ENCODE peak calls at places on chromosomes 6 and 20, in six cellular contexts. One of them, this sample, is unnamed.

GRCh38 chr6:117548797-117549301 is 53.5 kb downstream of the GOPC start:
- DNase-seq in IMR-90: peak; percentile 73
- DNase-seq in CD4-positive, CD25-positive, alpha-beta regulatory T cell: no peak
- DNase-seq in heart left ventricle: no peak
- DNase-seq in PC-3: peak; percentile 75
- DNase-seq in BJ: no peak
- DNase-seq in this sample: no peak

GRCh38 chr6:46626228-46626909 is 26.2 kb downstream of the CYP39A1 start:
- DNase-seq in BJ: peak; percentile 4
- DNase-seq in heart left ventricle: no peak
- DNase-seq in IMR-90: peak; percentile 21
- DNase-seq in PC-3: peak; percentile 73
- DNase-seq in CD4-positive, CD25-positive, alpha-beta regulatory T cell: no peak
- DNase-seq in this sample: peak; percentile 39

GRCh38 chr6:22392711-22393110 is 95.9 kb upstream of the PRL start:
- DNase-seq in heart left ventricle: no peak
- DNase-seq in CD4-positive, CD25-positive, alpha-beta regulatory T cell: no peak
- DNase-seq in IMR-90: peak; percentile 45
- DNase-seq in PC-3: no peak
- DNase-seq in BJ: no peak
- DNase-seq in this sample: no peak

GRCh38 chr6:34661379-34661778 is 35.2 kb downstream of the ILRUN start:
- DNase-seq in CD4-positive, CD25-positive, alpha-beta regulatory T cell: no peak
- DNase-seq in heart left ventricle: no peak
- DNase-seq in PC-3: no peak
- DNase-seq in IMR-90: no peak
- DNase-seq in BJ: no peak
- DNase-seq in this sample: no peak

GRCh38 chr6:17640477-17640917 is 40.4 kb downstream of the FAM8A1 start:
- DNase-seq in CD4-positive, CD25-positive, alpha-beta regulatory T cell: no peak
- DNase-seq in BJ: no peak
- DNase-seq in PC-3: no peak
- DNase-seq in IMR-90: peak; percentile 35
- DNase-seq in heart left ventricle: no peak
- DNase-seq in this sample: no peak

GRCh38 chr20:41275181-41275793 is 42.2 kb downstream of the ZHX3 start:
- DNase-seq in heart left ventricle: no peak
- DNase-seq in IMR-90: peak; percentile 73
- DNase-seq in PC-3: peak; percentile 69
- DNase-seq in BJ: no peak
- DNase-seq in CD4-positive, CD25-positive, alpha-beta regulatory T cell: no peak
- DNase-seq in this sample: no peak

GRCh38 chr6:49552596-49552995 is 2.1 kb downstream of the C6orf141 start:
- DNase-seq in heart left ventricle: no peak
- DNase-seq in PC-3: peak; percentile 39
- DNase-seq in BJ: no peak
- DNase-seq in CD4-positive, CD25-positive, alpha-beta regulatory T cell: no peak
- DNase-seq in IMR-90: no peak
- DNase-seq in this sample: peak; percentile 33

GRCh38 chr6:13334953-13335352 is 6.6 kb upstream of the TBC1D7 start:
- DNase-seq in heart left ventricle: no peak
- DNase-seq in IMR-90: no peak
- DNase-seq in PC-3: peak; percentile 42
- DNase-seq in CD4-positive, CD25-positive, alpha-beta regulatory T cell: no peak
- DNase-seq in BJ: no peak
- DNase-seq in this sample: no peak

GRCh38 chr6:152054441-152054840 is 247.0 kb downstream of the ESR1 start:
- DNase-seq in BJ: peak; percentile 62
- DNase-seq in heart left ventricle: no peak
- DNase-seq in PC-3: peak; percentile 94
- DNase-seq in IMR-90: no peak
- DNase-seq in CD4-positive, CD25-positive, alpha-beta regulatory T cell: no peak
- DNase-seq in this sample: no peak

GRCh38 chr6:27250955-27251671 is 3.6 kb downstream of the PRSS16 start:
- DNase-seq in CD4-positive, CD25-positive, alpha-beta regulatory T cell: peak; percentile 42
- DNase-seq in PC-3: peak; percentile 89
- DNase-seq in heart left ventricle: no peak
- DNase-seq in IMR-90: no peak
- DNase-seq in BJ: no peak
- DNase-seq in this sample: peak; percentile 90

GRCh38 chr20:2838170-2838797 is 2.2 kb downstream of the PCED1A start:
- DNase-seq in CD4-positive, CD25-positive, alpha-beta regulatory T cell: no peak
- DNase-seq in heart left ventricle: no peak
- DNase-seq in BJ: no peak
- DNase-seq in IMR-90: no peak
- DNase-seq in PC-3: no peak
- DNase-seq in this sample: no peak

GRCh38 chr20:51259455-51259854 is 236.5 kb upstream of the KCNG1 start:
- DNase-seq in CD4-positive, CD25-positive, alpha-beta regulatory T cell: no peak
- DNase-seq in heart left ventricle: no peak
- DNase-seq in IMR-90: no peak
- DNase-seq in PC-3: no peak
- DNase-seq in BJ: no peak
- DNase-seq in this sample: no peak

GRCh38 chr6:12818324-12818723 is 101.8 kb downstream of the PHACTR1 start:
- DNase-seq in PC-3: no peak
- DNase-seq in BJ: no peak
- DNase-seq in IMR-90: no peak
- DNase-seq in heart left ventricle: no peak
- DNase-seq in CD4-positive, CD25-positive, alpha-beta regulatory T cell: no peak
- DNase-seq in this sample: no peak

GRCh38 chr20:36573798-36574277 is 441 bp downstream of the TGIF2 start:
- DNase-seq in IMR-90: no peak
- DNase-seq in PC-3: no peak
- DNase-seq in heart left ventricle: peak; percentile 58
- DNase-seq in CD4-positive, CD25-positive, alpha-beta regulatory T cell: peak; percentile 36
- DNase-seq in BJ: no peak
- DNase-seq in this sample: peak; percentile 21

GRCh38 chr6:83976871-83977270 is 56.7 kb upstream of the MRAP2 start:
- DNase-seq in PC-3: peak; percentile 59
- DNase-seq in CD4-positive, CD25-positive, alpha-beta regulatory T cell: no peak
- DNase-seq in heart left ventricle: no peak
- DNase-seq in BJ: no peak
- DNase-seq in IMR-90: no peak
- DNase-seq in this sample: peak; percentile 17

GRCh38 chr20:50112512-50113419 is at the start of gene UBE2V1:
- DNase-seq in IMR-90: peak; percentile 81
- DNase-seq in CD4-positive, CD25-positive, alpha-beta regulatory T cell: peak; percentile 85
- DNase-seq in heart left ventricle: peak; percentile 93
- DNase-seq in BJ: peak; percentile 41
- DNase-seq in PC-3: peak; percentile 91
- DNase-seq in this sample: peak; percentile 77

GRCh38 chr6:170069611-170070010 is 221.3 kb downstream of the DLL1 start:
- DNase-seq in IMR-90: no peak
- DNase-seq in BJ: no peak
- DNase-seq in PC-3: no peak
- DNase-seq in heart left ventricle: no peak
- DNase-seq in CD4-positive, CD25-positive, alpha-beta regulatory T cell: no peak
- DNase-seq in this sample: no peak

GRCh38 chr20:47318596-47319516 is 37.6 kb downstream of the ZMYND8 start:
- DNase-seq in CD4-positive, CD25-positive, alpha-beta regulatory T cell: no peak
- DNase-seq in PC-3: peak; percentile 67
- DNase-seq in BJ: no peak
- DNase-seq in IMR-90: peak; percentile 69
- DNase-seq in heart left ventricle: peak; percentile 79
- DNase-seq in this sample: peak; percentile 87

GRCh38 chr20:21251278-21251677 is 51.9 kb upstream of the XRN2 start:
- DNase-seq in BJ: no peak
- DNase-seq in CD4-positive, CD25-positive, alpha-beta regulatory T cell: no peak
- DNase-seq in heart left ventricle: no peak
- DNase-seq in PC-3: peak; percentile 77
- DNase-seq in IMR-90: no peak
- DNase-seq in this sample: no peak

GRCh38 chr6:41859356-41859755 is 35.8 kb downstream of the USP49 start:
- DNase-seq in IMR-90: no peak
- DNase-seq in PC-3: no peak
- DNase-seq in CD4-positive, CD25-positive, alpha-beta regulatory T cell: no peak
- DNase-seq in BJ: no peak
- DNase-seq in heart left ventricle: no peak
- DNase-seq in this sample: no peak
- H3K36me3 ChIP-seq in IMR-90: no peaks in the 10 kb centered on the region
- H3K36me3 ChIP-seq in PC-3: no peaks in the 10 kb centered on the region
- H3K36me3 ChIP-seq in CD4-positive, CD25-positive, alpha-beta regulatory T cell: no peaks in the 10 kb centered on the region
- H3K36me3 ChIP-seq in BJ: no peaks in the 10 kb centered on the region
- H3K36me3 ChIP-seq in heart left ventricle: no peaks in the 10 kb centered on the region
- H3K36me3 ChIP-seq in this sample: no peaks in the 10 kb centered on the region

DNA sequence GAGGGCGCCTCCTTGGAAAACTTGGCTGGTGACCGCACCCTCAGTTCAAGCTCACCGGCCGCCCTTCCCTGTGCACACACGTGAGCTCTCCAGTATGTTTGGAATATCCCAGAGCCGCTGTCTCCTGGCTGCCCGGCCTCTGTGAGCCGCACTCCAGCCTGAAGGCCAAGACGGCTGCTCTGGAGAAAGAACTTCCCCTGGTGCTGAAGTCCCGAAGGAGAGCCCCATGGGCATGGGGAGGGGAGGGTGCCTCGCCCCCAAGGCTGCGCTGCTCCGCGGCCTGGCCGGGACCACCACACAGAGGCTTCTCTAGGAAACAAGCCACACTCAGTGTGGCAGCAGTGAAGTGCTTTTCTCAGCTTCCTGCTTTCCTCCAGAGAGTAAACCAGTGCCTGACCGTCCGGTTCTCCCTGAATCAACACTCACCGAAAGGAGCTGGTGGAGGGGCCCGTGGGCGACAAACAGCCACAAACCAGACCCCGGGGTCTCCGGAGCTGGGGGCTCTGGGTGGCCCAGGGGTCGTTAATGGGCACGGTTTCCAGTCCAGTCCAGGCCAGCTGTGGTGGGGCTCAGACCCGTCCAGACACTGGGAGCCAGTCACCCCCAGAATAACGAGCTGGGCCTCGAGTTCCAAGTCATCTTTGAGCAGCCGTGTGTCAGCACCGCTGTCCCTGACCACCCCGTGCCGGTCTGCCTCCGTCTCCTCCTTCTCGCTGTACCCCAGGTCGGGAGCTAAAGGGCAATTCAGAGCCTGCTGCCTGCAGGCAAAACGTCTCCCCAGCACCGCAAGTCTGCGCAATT is 87.4 kb upstream of the BHLHE23 start:
- DNase-seq in CD4-positive, CD25-positive, alpha-beta regulatory T cell: no peak
- DNase-seq in PC-3: no peak
- DNase-seq in heart left ventricle: peak; percentile 14
- DNase-seq in IMR-90: no peak
- DNase-seq in BJ: no peak
- DNase-seq in this sample: no peak
- H3K27me3 ChIP-seq in CD4-positive, CD25-positive, alpha-beta regulatory T cell: no peaks in the 10 kb centered on the region
- H3K27me3 ChIP-seq in PC-3: peaks cover 51% of the 10 kb centered on the region
- H3K27me3 ChIP-seq in heart left ventricle: peaks cover 90% of the 10 kb centered on the region
- H3K27me3 ChIP-seq in IMR-90: peaks cover 25% of the 10 kb centered on the region
- H3K27me3 ChIP-seq in BJ: peaks cover 3% of the 10 kb centered on the region
- H3K27me3 ChIP-seq in this sample: peaks cover 42% of the 10 kb centered on the region

GRCh38 chr6:168441434-168442391 is 729 bp downstream of the SMOC2 start:
- DNase-seq in heart left ventricle: no peak
- DNase-seq in IMR-90: no peak
- DNase-seq in CD4-positive, CD25-positive, alpha-beta regulatory T cell: no peak
- DNase-seq in BJ: no peak
- DNase-seq in PC-3: no peak
- DNase-seq in this sample: no peak
- H3K4me3 ChIP-seq in heart left ventricle: peak overlapping the region; percentile 79
- H3K4me3 ChIP-seq in IMR-90: no peak overlapping the region
- H3K4me3 ChIP-seq in CD4-positive, CD25-positive, alpha-beta regulatory T cell: no peak overlapping the region
- H3K4me3 ChIP-seq in BJ: no peak overlapping the region
- H3K4me3 ChIP-seq in PC-3: no peak overlapping the region
- H3K4me3 ChIP-seq in this sample: no peak overlapping the region

GRCh38 chr20:35121186-35121585 is 25.9 kb downstream of the EDEM2 start:
- DNase-seq in BJ: no peak
- DNase-seq in PC-3: no peak
- DNase-seq in CD4-positive, CD25-positive, alpha-beta regulatory T cell: no peak
- DNase-seq in IMR-90: no peak
- DNase-seq in heart left ventricle: no peak
- DNase-seq in this sample: no peak
- H3K36me3 ChIP-seq in BJ: peaks cover 10% of the 10 kb centered on the region
- H3K36me3 ChIP-seq in PC-3: peaks cover 14% of the 10 kb centered on the region
- H3K36me3 ChIP-seq in CD4-positive, CD25-positive, alpha-beta regulatory T cell: peaks cover 85% of the 10 kb centered on the region
- H3K36me3 ChIP-seq in IMR-90: peaks cover 39% of the 10 kb centered on the region
- H3K36me3 ChIP-seq in heart left ventricle: peaks cover 94% of the 10 kb centered on the region
- H3K36me3 ChIP-seq in this sample: peaks cover 49% of the 10 kb centered on the region

This sample was measured in HAP-1.